ENCODE peak calls at places on chromosomes 4 and X, in eight cellular contexts. A is HCT116, O is heart left ventricle, U is esophagus muscularis mucosa, Y is gastrocnemius medialis, C is testis, S is IMR-90, J is A549. E is an unnamed sample.
A peak's percentile ranks its signal among the peaks of the same experiment; 100 is the strongest.

GRCh38 chr4:169745291-169745690 is 12.5 kb downstream of the HPF1 start:
- DNase-seq in A (no peak), O (no peak), U (no peak), Y (no peak), C (no peak), S (peak; percentile 65), J (no peak), E (no peak)

GRCh38 chrX:48736303-48736702 is 25.2 kb upstream of the GLOD5 start:
- DNase-seq in A (no peak), O (no peak), U (no peak), Y (no peak), C (no peak), S (no peak), J (no peak), E (no peak)

GRCh38 chr4:107736924-107737448 is 17.0 kb upstream of the PAPSS1 start:
- DNase-seq in A (peak; percentile 44), O (peak; percentile 31), U (no peak), Y (no peak), C (no peak), S (peak; percentile 57), J (peak; percentile 29), E (peak; percentile 64)

GRCh38 chr4:134388351-134388750 is 186.8 kb upstream of the PABPC4L start:
- DNase-seq in A (no peak), O (no peak), U (no peak), Y (no peak), C (no peak), S (no peak), J (no peak), E (no peak)

GRCh38 chr4:169045862-169046584 is 36.0 kb upstream of the CBR4 start:
- DNase-seq in A (no peak), O (no peak), U (no peak), Y (no peak), C (no peak), S (no peak), J (peak; percentile 10), E (no peak)

GRCh38 chrX:32673193-32673592 is 538.2 kb downstream of the DMD start:
- DNase-seq in A (no peak), O (no peak), U (no peak), Y (no peak), C (no peak), S (peak; percentile 7), J (peak; percentile 4), E (no peak)

GRCh38 chr4:7384929-7385890 is 49.5 kb downstream of the PSAPL1 start:
- DNase-seq in A (no peak), O (no peak), U (no peak), Y (no peak), C (peak; percentile 6), S (no peak), J (no peak), E (no peak)

GRCh38 chr4:88792268-88792781 is 94.7 kb upstream of the NAP1L5 start:
- DNase-seq in A (no peak), O (no peak), U (no peak), Y (no peak), C (no peak), S (peak; percentile 86), J (peak; percentile 9), E (no peak)

DNA sequence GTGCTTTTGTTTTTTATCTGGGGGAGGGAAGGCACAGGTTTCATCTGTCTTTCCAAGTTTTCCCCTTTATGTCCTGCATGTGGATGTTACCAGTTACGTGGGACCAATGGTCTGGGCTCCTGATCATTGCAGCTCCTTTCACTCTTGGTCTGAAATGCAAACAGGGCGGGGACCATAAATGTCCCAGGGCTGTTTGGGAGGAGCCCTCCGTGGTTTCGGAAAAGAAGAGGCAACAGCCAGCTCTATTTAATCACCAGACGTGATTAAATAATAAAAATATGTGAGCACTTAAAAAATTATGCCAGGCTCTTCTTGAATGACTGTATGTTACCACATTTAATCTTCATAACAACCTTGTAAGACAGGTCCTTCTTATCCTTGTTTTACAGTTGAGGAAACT is 30.8 kb upstream of the C1GALT1C1 start:
- DNase-seq in A (no peak), O (no peak), U (no peak), Y (no peak), C (no peak), S (no peak), J (no peak), E (no peak)
- TF ChIP-seq POLR2A in A (no peak), O (no peak), U (no peak), Y (no peak), C (no peak), S (no peak), J (no peak), E (no peak)

GRCh38 chrX:118872102-118872566 is 48.5 kb downstream of the ZCCHC12 start:
- DNase-seq in A (no peak), O (peak; percentile 6), U (no peak), Y (peak; percentile 59), C (peak; percentile 22), S (no peak), J (no peak), E (no peak)
- TF ChIP-seq POLR2A in A (no peak), O (no peak), U (no peak), Y (no peak), C (no peak), S (no peak), J (no peak), E (no peak)

DNA sequence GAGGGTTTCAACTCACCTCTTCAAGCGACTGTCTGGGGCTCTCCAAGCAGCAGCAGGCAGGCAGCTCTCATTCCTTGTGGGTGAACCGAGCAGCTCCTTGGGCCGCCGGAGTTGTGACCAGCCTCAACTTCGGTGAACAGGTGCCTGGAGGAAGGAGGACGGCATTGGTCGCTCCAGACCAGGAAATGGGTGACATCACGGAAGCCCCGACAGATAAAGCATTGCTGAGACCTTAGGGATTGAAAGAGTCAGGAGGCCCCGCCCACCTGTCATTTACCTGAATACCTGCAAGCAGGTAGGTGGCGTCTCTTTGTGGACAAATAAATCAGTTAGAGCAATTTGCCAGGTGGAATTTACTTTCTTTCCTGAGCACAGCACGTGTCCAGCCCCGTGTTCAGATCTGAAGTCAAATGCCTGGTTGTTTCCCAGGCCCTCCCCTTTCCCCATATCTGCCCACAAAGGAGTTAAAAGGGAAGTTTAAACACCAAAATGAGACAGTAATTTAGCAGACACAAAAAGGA is at the start of gene LNX1:
- DNase-seq in A (peak; percentile 79), O (no peak), U (peak; percentile 21), Y (no peak), C (no peak), S (no peak), J (no peak), E (no peak)
- TF ChIP-seq POLR2A in A (no peak), O (no peak), U (no peak), Y (no peak), C (no peak), S (no peak), J (no peak), E (no peak)

GRCh38 chr4:183504064-183504929 is 561 bp upstream of the ING2 start:
- DNase-seq in A (peak; percentile 83), O (peak; percentile 99), U (peak; percentile 99), Y (peak; percentile 99), C (peak; percentile 98), S (peak; percentile 96), J (peak; percentile 95), E (peak; percentile 97)
- TF ChIP-seq POLR2A in A (no peak), O (peak; percentile 69), U (peak; percentile 54), Y (peak; percentile 96), C (peak; percentile 51), S (peak; percentile 74), J (peak; percentile 50), E (peak; percentile 86)

DNA sequence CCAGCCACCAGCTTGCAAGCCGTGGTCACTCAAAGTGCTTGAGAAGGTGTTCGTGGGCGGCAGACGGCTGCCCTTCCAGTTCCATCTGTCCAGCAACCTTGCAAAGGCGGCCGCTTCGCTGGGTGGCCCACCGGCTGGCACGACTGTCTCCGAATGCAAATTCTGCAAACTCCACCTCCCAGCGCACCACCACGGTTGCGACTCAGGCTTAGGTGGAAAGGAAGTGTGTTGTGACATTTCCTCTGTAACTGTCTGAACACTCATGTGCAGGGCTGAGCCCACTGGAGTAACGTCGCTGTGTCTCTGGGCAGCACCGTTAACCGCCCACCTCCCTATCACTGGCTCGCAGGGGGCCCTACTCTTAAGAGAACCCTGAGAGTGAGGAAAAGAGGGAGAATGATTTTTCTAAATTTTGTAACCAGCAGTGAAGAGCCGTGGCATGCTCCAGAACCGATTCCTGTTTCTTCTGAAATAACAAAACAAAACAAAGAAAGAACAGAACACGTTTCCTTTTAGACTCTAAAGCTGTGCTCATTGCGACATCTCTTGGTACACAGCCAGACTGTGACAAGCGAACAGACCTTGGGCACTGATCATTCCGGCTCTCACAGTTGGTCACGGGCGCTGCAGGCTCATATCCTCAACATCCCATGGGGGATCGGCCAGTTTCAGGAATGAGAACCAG is at the start of gene P2RY8:
- DNase-seq in A (no peak), O (peak; percentile 49), U (no peak), Y (peak; percentile 38), C (peak; percentile 90), S (no peak), J (peak; percentile 64), E (peak; percentile 37)
- TF ChIP-seq POLR2A in A (no peak), O (no peak), U (no peak), Y (no peak), C (no peak), S (no peak), J (no peak), E (peak; percentile 50)

E was measured in erythroblast.